ENCODE peak calls at places on chromosomes 1 and 21, in four cellular contexts. J is GM12891; T is NCI-H1092; Y is stimulated activated CD8-positive, alpha-beta memory T cell treated with anti-CD3 and anti-CD28 coated beads, Interleukin-7, amount 100 ng/mL, for 48 hours. G is an unnamed sample.

GRCh38 chr1:10906866-10907519 is 105.5 kb upstream of the TARDBP start:
- DNase-seq in T (no peak), J (peak), Y (no peak), G (no peak)

GRCh38 chr1:202553560-202554038 is 156.7 kb downstream of the SYT2 start:
- DNase-seq in Y (no peak), T (no peak), J (no peak), G (no peak)

GRCh38 chr1:206455681-206456344 is 14.5 kb upstream of the IKBKE start:
- DNase-seq in Y (no peak), J (no peak), T (peak), G (no peak)

GRCh38 chr1:15937706-15938168 is 38.2 kb downstream of the ZBTB17 start:
- DNase-seq in Y (no peak), J (no peak), T (no peak), G (no peak)

GRCh38 chr1:165424454-165425283 is 20.3 kb downstream of the RXRG start:
- DNase-seq in J (no peak), Y (no peak), T (no peak), G (no peak)

GRCh38 chr1:57612833-57613232 is 189.0 kb upstream of the DAB1 start:
- DNase-seq in T (no peak), J (no peak), Y (no peak), G (no peak)

GRCh38 chr1:28775121-28775942 is 36.6 kb upstream of the OPRD1 start:
- DNase-seq in Y (peak), J (peak), T (no peak), G (no peak)

GRCh38 chr21:14210738-14211137 is at the start of gene LIPI:
- DNase-seq in Y (no peak), T (no peak), J (no peak), G (no peak)

GRCh38 chr1:246117066-246117791 is 389.9 kb downstream of the SMYD3 start:
- DNase-seq in J (peak), Y (no peak), T (peak), G (no peak)

GRCh38 chr1:180580237-180580636 is 21.5 kb downstream of the OVAAL start:
- DNase-seq in J (no peak), T (peak), Y (no peak), G (no peak)

GRCh38 chr21:42621828-42622199 is 31.6 kb upstream of the PDE9A start:
- DNase-seq in T (peak), J (no peak), Y (no peak), G (no peak)

GRCh38 chr1:204307334-204307883 is 52.3 kb downstream of the PLEKHA6 start:
- DNase-seq in T (peak), Y (no peak), J (no peak), G (no peak)

GRCh38 chr1:10186453-10187319 is 23.7 kb upstream of the KIF1B start:
- DNase-seq in J (no peak), Y (no peak), T (no peak), G (no peak)

GRCh38 chr1:160626560-160627342 is 20.1 kb downstream of the SLAMF1 start:
- DNase-seq in T (no peak), Y (no peak), J (no peak), G (no peak)

GRCh38 chr1:37474697-37475379 is 458 bp downstream of the ZC3H12A start:
- DNase-seq in T (no peak), J (no peak), Y (no peak), G (no peak)

GRCh38 chr1:12152106-12152891 is 14.5 kb upstream of the TNFRSF1B start:
- DNase-seq in J (peak), Y (no peak), T (no peak), G (no peak)

GRCh38 chr21:35063428-35064172 is 14.5 kb upstream of the RUNX1 start:
- DNase-seq in T (no peak), J (no peak), Y (no peak), G (no peak)

GRCh38 chr1:205344010-205344808 is 12.5 kb downstream of the KLHDC8A start:
- DNase-seq in Y (no peak), J (no peak), T (peak), G (no peak)

GRCh38 chr21:33136898-33137502 is 67.1 kb downstream of the OLIG1 start:
- DNase-seq in Y (no peak), T (no peak), J (no peak), G (peak)

GRCh38 chr1:200099040-200099439 is 71.5 kb downstream of the NR5A2 start:
- DNase-seq in T (no peak), J (no peak), Y (no peak), G (no peak)

G was measured in NCI-H1417 treated with DMSO at 0.1 percent for 48 hours.